ENCODE peak calls at places on chromosomes 3 and 15, in six cellular contexts. M, G, Q, C, N and V are unnamed samples.

GRCh38 chr15:34271493-34271892 is 46.7 kb downstream of the EMC4 start:
- DNase-seq in Q (peak; percentile 80), N (peak; percentile 89), M (no peak), G (peak; percentile 41), C (peak; percentile 42), V (no peak)

GRCh38 chr15:101167366-101167790 is 84.5 kb downstream of the CHSY1 start:
- DNase-seq in C (peak; percentile 23), G (no peak), M (no peak), Q (peak; percentile 53), N (no peak), V (no peak)

GRCh38 chr3:195204360-195205166 is 66.4 kb downstream of the XXYLT1 start:
- DNase-seq in Q (no peak), C (peak; percentile 87), N (peak; percentile 65), G (no peak), M (peak; percentile 41), V (peak; percentile 62)

GRCh38 chr3:169146112-169146665 is 517.3 kb downstream of the MECOM start:
- DNase-seq in M (no peak), G (no peak), Q (peak; percentile 71), N (peak; percentile 75), C (peak; percentile 31), V (peak; percentile 57)

GRCh38 chr3:81565066-81565465 is 196.4 kb downstream of the GBE1 start:
- DNase-seq in M (no peak), G (no peak), C (no peak), N (no peak), Q (no peak), V (no peak)

GRCh38 chr3:151770941-151771340 is 37.2 kb downstream of the AADACL2 start:
- DNase-seq in G (no peak), N (peak; percentile 31), C (peak; percentile 85), Q (peak; percentile 21), M (no peak), V (peak; percentile 51)

GRCh38 chr3:71150293-71150954 is 433.1 kb downstream of the FOXP1 start:
- DNase-seq in Q (no peak), C (no peak), M (no peak), N (no peak), G (no peak), V (no peak)

GRCh38 chr3:188631291-188632010 is 477.5 kb downstream of the LPP start:
- DNase-seq in N (peak; percentile 26), G (peak; percentile 68), M (no peak), Q (peak; percentile 76), C (peak; percentile 90), V (peak; percentile 57)

GRCh38 chr15:63133786-63134185 is 12.1 kb downstream of the LACTB start:
- DNase-seq in Q (peak; percentile 30), G (no peak), M (no peak), N (no peak), C (peak; percentile 74), V (no peak)

GRCh38 chr15:27480642-27481041 is 509.7 kb downstream of the GABRG3 start:
- DNase-seq in Q (peak; percentile 21), C (no peak), G (no peak), M (no peak), N (no peak), V (no peak)

GRCh38 chr3:171566803-171567422 is 106.7 kb upstream of the TNIK start:
- DNase-seq in N (peak; percentile 56), M (peak; percentile 50), G (peak; percentile 10), C (peak; percentile 10), Q (peak; percentile 76), V (peak; percentile 48)

GRCh38 chr3:194688207-194688711 is 2.6 kb downstream of the FAM43A start:
- DNase-seq in G (no peak), M (peak; percentile 40), C (peak; percentile 45), Q (peak; percentile 33), N (no peak), V (peak; percentile 63)

GRCh38 chr15:28983432-28984311 is 97.9 kb downstream of the APBA2 start:
- DNase-seq in Q (no peak), G (no peak), M (no peak), N (no peak), C (no peak), V (no peak)